ENCODE peak calls at places on chromosomes 16 and 17, in six cellular contexts. X, L, M, U, A and D are unnamed samples.

GRCh38 chr16:53768167-53768566 is 64.2 kb downstream of the FTO start:
- DNase-seq in X (no peak), L (no peak), M (no peak), U (no peak), A (no peak), D (no peak)

GRCh38 chr16:67613808-67614207 is 31.1 kb upstream of the CARMIL2 start:
- DNase-seq in X (no peak), L (no peak), M (no peak), U (no peak), A (no peak), D (no peak)

GRCh38 chr17:68101992-68102758 is 66.6 kb downstream of the KPNA2 start:
- DNase-seq in X (peak; percentile 17), L (no peak), M (peak; percentile 52), U (no peak), A (peak; percentile 21), D (peak; percentile 10)

GRCh38 chr17:56812971-56813388 is 20.7 kb downstream of the C17orf67 start:
- DNase-seq in X (no peak), L (no peak), M (no peak), U (no peak), A (no peak), D (no peak)

GRCh38 chr17:75487351-75488070 is 27.8 kb downstream of the CASKIN2 start:
- DNase-seq in X (no peak), L (no peak), M (peak; percentile 48), U (no peak), A (no peak), D (no peak)

GRCh38 chr17:70106551-70106950 is 31.5 kb downstream of the KCNJ16 start:
- DNase-seq in X (no peak), L (no peak), M (no peak), U (no peak), A (no peak), D (no peak)

GRCh38 chr16:75218256-75219076 is at the start of gene CTRB1:
- DNase-seq in X (no peak), L (no peak), M (no peak), U (no peak), A (no peak), D (no peak)

GRCh38 chr17:45146616-45147101 is 1.6 kb upstream of the HEXIM1 start:
- DNase-seq in X (peak; percentile 76), L (no peak), M (no peak), U (no peak), A (peak; percentile 60), D (peak; percentile 55)

GRCh38 chr17:2955931-2956582 is 107.3 kb downstream of the OR1D5 start:
- DNase-seq in X (no peak), L (no peak), M (no peak), U (no peak), A (no peak), D (no peak)

GRCh38 chr16:67216612-67217490 is 10.1 kb upstream of the TMEM208 start:
- DNase-seq in X (no peak), L (no peak), M (no peak), U (no peak), A (no peak), D (no peak)

GRCh38 chr17:66354472-66354871 is 52.1 kb downstream of the PRKCA start:
- DNase-seq in X (no peak), L (no peak), M (no peak), U (no peak), A (no peak), D (no peak)